ENCODE peak calls at places on chromosomes 16 and 17, in seven cellular contexts. F is right cardiac atrium, I is dorsolateral prefrontal cortex, N is uterus, T is neuronal stem cell, D is sigmoid colon, R is HepG2. B is an unnamed sample.

GRCh38 chr16:68372806-68373205 is 62.0 kb downstream of the PRMT7 start:
- DNase-seq in F (no peak), I (peak), N (no peak), T (no peak), D (no peak), R (no peak), B (no peak)

GRCh38 chr17:75914643-75915265 is 10.1 kb upstream of the MRPL38 start:
- DNase-seq in F (no peak), I (no peak), N (no peak), T (no peak), D (no peak), R (peak), B (no peak)

GRCh38 chr17:45740553-45741330 is 43.4 kb upstream of the CRHR1 start:
- DNase-seq in F (no peak), I (peak), N (no peak), T (peak), D (peak), R (peak), B (peak)

GRCh38 chr17:7018331-7018964 is 4.4 kb upstream of the BCL6B start:
- DNase-seq in F (peak), I (no peak), N (peak), T (no peak), D (peak), R (no peak), B (peak)

GRCh38 chr17:66549731-66550207 is 247.4 kb downstream of the PRKCA start:
- DNase-seq in F (no peak), I (no peak), N (no peak), T (no peak), D (no peak), R (no peak), B (peak)

GRCh38 chr17:82095777-82096708 is 2.0 kb downstream of the FASN start:
- DNase-seq in F (peak), I (no peak), N (peak), T (no peak), D (no peak), R (no peak), B (no peak)

GRCh38 chr17:55458977-55459376 is 37.3 kb upstream of the MMD start:
- DNase-seq in F (no peak), I (no peak), N (no peak), T (no peak), D (no peak), R (no peak), B (peak)

GRCh38 chr17:50150354-50151040 is at the start of gene PPP1R9B:
- DNase-seq in F (peak), I (no peak), N (no peak), T (no peak), D (no peak), R (no peak), B (no peak)

GRCh38 chr16:1745181-1745899 is 26.0 kb downstream of the NME3 start:
- DNase-seq in F (no peak), I (no peak), N (no peak), T (no peak), D (no peak), R (no peak), B (peak)

GRCh38 chr17:36850794-36851193 is 86.5 kb upstream of the LHX1 start:
- DNase-seq in F (no peak), I (no peak), N (no peak), T (no peak), D (no peak), R (no peak), B (peak)

GRCh38 chr17:77287432-77288068 is 146.8 kb downstream of the SEC14L1 start:
- DNase-seq in F (peak), I (no peak), N (no peak), T (no peak), D (peak), R (peak), B (peak)

GRCh38 chr16:85455534-85455933 is 157.6 kb upstream of the GSE1 start:
- DNase-seq in F (no peak), I (peak), N (peak), T (no peak), D (no peak), R (no peak), B (no peak)

GRCh38 chr17:78873519-78874340 is 29.3 kb downstream of the CEP295NL start:
- DNase-seq in F (no peak), I (peak), N (no peak), T (no peak), D (no peak), R (no peak), B (peak)

GRCh38 chr17:80917716-80918560 is 73.7 kb upstream of the CHMP6 start:
- DNase-seq in F (no peak), I (peak), N (no peak), T (no peak), D (peak), R (no peak), B (no peak)

GRCh38 chr16:68764866-68765265 is 27.8 kb downstream of the CDH1 start:
- DNase-seq in F (no peak), I (no peak), N (no peak), T (no peak), D (no peak), R (no peak), B (no peak)

GRCh38 chr16:54879681-54880080 is 51.0 kb upstream of the IRX5 start:
- DNase-seq in F (no peak), I (no peak), N (no peak), T (no peak), D (no peak), R (no peak), B (peak)

GRCh38 chr16:22232277-22233049 is 26.4 kb downstream of the EEF2K start:
- DNase-seq in F (no peak), I (no peak), N (no peak), T (no peak), D (no peak), R (peak), B (peak)

GRCh38 chr16:69513180-69513966 is 52.4 kb upstream of the NFAT5 start:
- DNase-seq in F (no peak), I (no peak), N (no peak), T (no peak), D (no peak), R (no peak), B (peak)

GRCh38 chr16:57118461-57119084 is 26.2 kb downstream of the CPNE2 start:
- DNase-seq in F (no peak), I (no peak), N (no peak), T (no peak), D (no peak), R (no peak), B (no peak)

GRCh38 chr16:56609463-56609921 is 1.1 kb downstream of the MT2A start:
- DNase-seq in F (peak), I (no peak), N (peak), T (no peak), D (peak), R (peak), B (peak)

GRCh38 chr16:14307059-14307531 is 236.0 kb downstream of the MRTFB start:
- DNase-seq in F (no peak), I (no peak), N (no peak), T (no peak), D (no peak), R (no peak), B (no peak)

GRCh38 chr16:20884240-20884556 is 16.0 kb downstream of the DCUN1D3 start:
- DNase-seq in F (no peak), I (no peak), N (peak), T (no peak), D (no peak), R (peak), B (peak)

GRCh38 chr16:72199938-72200337 is 28.0 kb upstream of the PMFBP1 start:
- DNase-seq in F (no peak), I (no peak), N (no peak), T (no peak), D (no peak), R (no peak), B (no peak)

GRCh38 chr17:29674270-29674669 is 51.6 kb upstream of the CORO6 start:
- DNase-seq in F (no peak), I (no peak), N (no peak), T (no peak), D (no peak), R (no peak), B (no peak)

GRCh38 chr16:54291981-54292487 is 5.4 kb upstream of the IRX3 start:
- DNase-seq in F (no peak), I (no peak), N (no peak), T (no peak), D (no peak), R (no peak), B (no peak)

GRCh38 chr17:7215136-7215638 is 4.4 kb downstream of the DLG4 start:
- DNase-seq in F (no peak), I (no peak), N (no peak), T (no peak), D (no peak), R (peak), B (no peak)

GRCh38 chr17:9976283-9977009 is 71.4 kb upstream of the RCVRN start:
- DNase-seq in F (no peak), I (no peak), N (no peak), T (no peak), D (peak), R (no peak), B (no peak)

DNA sequence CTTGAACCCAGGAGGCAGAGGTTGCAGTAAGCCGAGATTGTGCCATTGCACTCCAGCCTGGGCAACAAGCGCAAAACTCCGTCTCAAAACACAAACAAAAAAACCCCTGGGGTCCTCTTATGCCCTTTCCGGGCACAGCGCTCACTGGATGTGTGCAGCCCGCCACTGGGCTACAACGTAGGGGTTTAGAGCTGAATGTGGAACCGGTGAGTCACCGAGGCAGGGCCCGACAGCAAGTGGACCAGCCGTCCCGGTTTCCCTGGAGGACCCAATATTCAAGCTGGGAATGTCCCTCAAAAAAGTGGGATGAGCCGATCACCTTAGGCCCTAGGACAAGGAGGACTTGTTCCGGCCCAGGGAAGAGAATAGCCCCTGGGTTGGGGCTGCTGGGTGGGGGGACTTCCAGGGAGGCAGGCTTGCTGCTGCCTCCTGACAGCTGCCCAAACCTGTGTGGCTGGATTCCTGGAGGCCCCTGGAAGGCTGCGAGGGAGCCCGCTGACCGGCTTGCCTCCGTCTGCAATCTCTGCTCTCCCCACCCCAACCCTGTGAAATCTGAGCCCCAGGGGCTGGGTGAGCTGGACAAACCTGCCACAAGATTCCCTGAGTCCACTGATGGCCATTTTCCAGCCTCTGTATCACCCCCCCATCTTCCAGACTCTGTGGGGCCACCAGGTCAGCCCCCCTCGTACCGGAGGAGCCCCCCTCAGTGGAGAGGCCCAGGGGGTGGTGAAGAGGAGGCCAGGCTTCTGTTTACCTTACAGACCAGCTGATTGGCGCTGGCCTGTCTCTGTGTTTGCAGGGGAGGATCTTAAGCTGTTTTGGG is 2.9 kb upstream of the CLDN9 start:
- DNase-seq in F (no peak), I (no peak), N (no peak), T (no peak), D (no peak), R (no peak), B (no peak)
- H3K4me3 ChIP-seq in F (no peak), I (no peak), N (no peak), T (no peak), D (no peak), R (peak), B (no peak)

GRCh38 chr17:47204722-47205418 is 4.3 kb upstream of the MYL4 start:
- DNase-seq in F (peak), I (no peak), N (no peak), T (no peak), D (no peak), R (no peak), B (peak)
- H3K4me3 ChIP-seq in F (no peak), I (no peak), N (no peak), T (no peak), D (no peak), R (no peak), B (no peak)

GRCh38 chr16:79715088-79715487 is 114.6 kb upstream of the MAF start:
- DNase-seq in F (no peak), I (no peak), N (no peak), T (no peak), D (no peak), R (no peak), B (no peak)
- H3K4me3 ChIP-seq in F (no peak), I (no peak), N (no peak), T (no peak), D (no peak), R (no peak), B (no peak)

DNA sequence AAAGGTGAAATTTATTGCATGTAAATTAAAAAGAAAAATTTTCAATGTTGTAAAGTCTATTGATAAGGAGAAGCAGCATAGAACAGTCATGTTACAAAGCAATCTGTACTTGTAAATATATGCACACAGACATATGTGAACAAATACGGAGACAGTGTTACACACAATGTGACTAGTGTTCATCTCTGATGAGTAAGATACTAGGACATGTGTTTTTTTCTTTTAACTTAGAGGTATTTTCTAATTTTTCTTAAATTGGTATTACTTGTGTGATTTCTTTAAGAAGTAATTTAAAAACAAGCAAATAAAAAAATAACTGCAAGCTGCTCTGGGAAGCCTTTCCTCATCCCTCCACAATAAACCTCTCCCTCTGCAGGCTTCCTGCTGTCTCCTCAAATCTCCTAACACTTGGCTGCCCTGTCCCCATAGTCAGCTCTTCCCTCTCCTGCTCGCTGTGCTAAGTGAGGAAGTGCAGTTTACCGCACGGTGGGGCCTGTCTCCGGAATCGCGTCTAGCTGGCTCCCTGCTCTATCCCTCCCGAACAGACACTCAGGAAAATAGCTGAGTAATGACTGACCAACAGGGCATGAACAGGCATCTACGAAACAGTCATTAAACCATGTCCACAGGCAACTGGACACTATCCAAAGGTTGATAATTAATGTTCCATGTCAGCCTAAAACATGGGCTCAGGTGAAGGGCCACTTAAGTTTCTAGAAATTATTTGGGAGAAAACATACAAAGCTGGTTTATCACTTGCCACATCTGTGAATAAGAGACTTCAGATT is 35.9 kb downstream of the CMTM4 start:
- DNase-seq in F (peak), I (peak), N (peak), T (peak), D (peak), R (peak), B (peak)
- H3K4me3 ChIP-seq in F (no peak), I (no peak), N (no peak), T (no peak), D (no peak), R (peak), B (no peak)

DNA sequence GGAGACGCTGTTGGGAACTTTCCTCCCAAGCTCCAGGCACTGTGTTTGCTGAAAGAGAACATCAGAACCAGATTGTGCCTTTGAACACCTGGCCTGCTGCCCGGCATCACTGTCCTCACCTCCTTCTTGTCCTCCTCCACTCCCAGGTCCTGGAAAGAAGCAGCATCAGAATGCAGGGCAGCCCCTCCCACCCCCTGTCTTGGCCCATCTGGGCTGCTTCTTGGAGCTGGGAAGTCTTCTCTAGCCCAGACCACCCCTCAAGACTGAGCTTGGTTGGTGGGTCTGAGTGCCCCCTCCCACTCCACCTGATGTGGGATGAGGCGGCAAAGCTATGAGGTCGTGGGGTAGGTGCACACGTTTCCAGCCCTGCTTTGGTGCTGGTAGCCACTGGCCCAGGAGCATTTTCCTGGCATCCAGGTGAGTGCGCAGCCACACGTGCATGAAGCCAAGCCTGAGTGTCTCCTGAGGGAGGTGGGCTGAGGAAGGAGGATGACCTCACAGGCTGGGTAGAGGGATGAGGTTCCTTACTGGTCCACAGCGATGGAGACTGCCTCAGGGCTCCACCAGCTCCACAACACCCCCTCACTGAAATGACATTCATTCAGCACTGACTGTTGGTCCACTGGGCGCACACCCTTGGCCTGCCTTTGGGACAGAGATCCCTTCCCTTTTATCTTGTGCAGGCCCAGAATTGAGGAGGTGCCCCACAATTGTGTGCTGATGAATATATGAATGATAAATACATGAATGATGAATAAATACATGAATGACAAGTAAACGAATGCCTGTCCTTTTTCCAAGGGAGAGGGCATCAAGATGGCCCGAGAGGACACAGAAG is 6.0 kb downstream of the CCR7 start:
- DNase-seq in F (no peak), I (peak), N (peak), T (no peak), D (no peak), R (no peak), B (peak)
- H3K4me3 ChIP-seq in F (no peak), I (no peak), N (no peak), T (no peak), D (no peak), R (no peak), B (no peak)

B was measured in fibroblast of mammary gland.